ENCODE peak calls at places on chromosomes 11 and 22, in ten cellular contexts. W, Z, P, J, M, E, S, C, Q and T are unnamed samples.

GRCh38 chr11:76151561-76152085 is 54.7 kb downstream of the WNT11 start:
- DNase-seq in W (no peak), Z (no peak), P (no peak), J (no peak), M (no peak), E (no peak), S (no peak), C (peak), Q (no peak), T (no peak)

GRCh38 chr11:20353829-20354434 is 9.6 kb upstream of the HTATIP2 start:
- DNase-seq in W (no peak), Z (peak), P (peak), J (peak), M (no peak), E (peak), S (peak), C (peak), Q (peak), T (no peak)

GRCh38 chr22:42076764-42077485 is 2.6 kb upstream of the SMDT1 start:
- DNase-seq in W (no peak), Z (no peak), P (no peak), J (no peak), M (no peak), E (no peak), S (no peak), C (no peak), Q (no peak), T (no peak)

GRCh38 chr11:76880314-76880713 is 19.6 kb downstream of the ACER3 start:
- DNase-seq in W (no peak), Z (peak), P (no peak), J (no peak), M (no peak), E (no peak), S (peak), C (no peak), Q (no peak), T (peak)

GRCh38 chr11:126514061-126514713 is 158.7 kb downstream of the ST3GAL4 start:
- DNase-seq in W (no peak), Z (no peak), P (no peak), J (no peak), M (no peak), E (no peak), S (no peak), C (peak), Q (no peak), T (no peak)

GRCh38 chr11:13261600-13262061 is 16.0 kb upstream of the BMAL1 start:
- DNase-seq in W (no peak), Z (no peak), P (no peak), J (no peak), M (peak), E (no peak), S (peak), C (no peak), Q (peak), T (peak)

GRCh38 chr11:123729602-123730001 is 11.9 kb downstream of the ZNF202 start:
- DNase-seq in W (no peak), Z (no peak), P (no peak), J (no peak), M (no peak), E (no peak), S (no peak), C (no peak), Q (peak), T (no peak)

GRCh38 chr11:46122955-46123354 is 1.7 kb upstream of the PHF21A start:
- DNase-seq in W (no peak), Z (no peak), P (no peak), J (no peak), M (no peak), E (no peak), S (peak), C (no peak), Q (peak), T (no peak)

GRCh38 chr22:45010532-45010900 is 711 bp upstream of the PHF21B start:
- DNase-seq in W (no peak), Z (no peak), P (no peak), J (no peak), M (no peak), E (no peak), S (no peak), C (no peak), Q (no peak), T (no peak)